ENCODE peak calls at places on chromosome 12, in eight cellular contexts. L is AG08395; V is NCI-H2029 treated with DMSO at 0.1 percent for 48 hours; D is activated CD8-positive, alpha-beta memory T cell treated with anti-CD3 and anti-CD28 coated beads, Interleukin-2, amount 50 U/mL, for 48 hours; Q is mammary epithelial cell; C is DMS153; B is RPMI8226; J is T follicular helper cell. P is an unnamed sample.

GRCh38 chr12:65585648-65586420 is 238.4 kb upstream of the HMGA2 start:
- DNase-seq in L (no peak), V (no peak), D (no peak), Q (no peak), C (no peak), B (no peak), J (no peak), P (no peak)

GRCh38 chr12:45839917-45840316 is 110.4 kb downstream of the ARID2 start:
- DNase-seq in L (no peak), V (no peak), D (no peak), Q (peak), C (no peak), B (no peak), J (no peak), P (no peak)

GRCh38 chr12:110540048-110540447 is 37.9 kb downstream of the RAD9B start:
- DNase-seq in L (peak), V (no peak), D (no peak), Q (no peak), C (no peak), B (no peak), J (no peak), P (no peak)

GRCh38 chr12:107372229-107372658 is 278.9 kb upstream of the CRY1 start:
- DNase-seq in L (peak), V (no peak), D (no peak), Q (peak), C (no peak), B (no peak), J (peak), P (no peak)

GRCh38 chr12:78802593-78802992 is 62.0 kb upstream of the SYT1 start:
- DNase-seq in L (peak), V (no peak), D (no peak), Q (peak), C (no peak), B (no peak), J (no peak), P (peak)

GRCh38 chr12:109329710-109330109 is 18.0 kb upstream of the MYO1H start:
- DNase-seq in L (no peak), V (no peak), D (no peak), Q (no peak), C (peak), B (no peak), J (no peak), P (no peak)

GRCh38 chr12:50725011-50725899 is 38.6 kb upstream of the ATF1 start:
- DNase-seq in L (peak), V (peak), D (no peak), Q (no peak), C (no peak), B (no peak), J (no peak), P (no peak)

GRCh38 chr12:26153421-26154154 is 28.8 kb upstream of the BHLHE41 start:
- DNase-seq in L (peak), V (no peak), D (no peak), Q (peak), C (no peak), B (no peak), J (no peak), P (peak)

GRCh38 chr12:33248364-33248763 is 191.3 kb downstream of the SYT10 start:
- DNase-seq in L (no peak), V (no peak), D (no peak), Q (no peak), C (no peak), B (no peak), J (no peak), P (no peak)

GRCh38 chr12:132218915-132219314 is 74.7 kb downstream of the NOC4L start:
- DNase-seq in L (peak), V (no peak), D (no peak), Q (no peak), C (peak), B (peak), J (peak), P (no peak)

GRCh38 chr12:46556820-46557524 is 184.4 kb upstream of the SLC38A2 start:
- DNase-seq in L (peak), V (no peak), D (no peak), Q (peak), C (no peak), B (no peak), J (no peak), P (peak)

GRCh38 chr12:25189656-25190055 is 5.3 kb downstream of the DNAI7 start:
- DNase-seq in L (no peak), V (no peak), D (no peak), Q (no peak), C (no peak), B (no peak), J (no peak), P (no peak)

GRCh38 chr12:24201258-24201970 is 251.9 kb upstream of the SOX5 start:
- DNase-seq in L (no peak), V (no peak), D (no peak), Q (no peak), C (no peak), B (no peak), J (no peak), P (no peak)

GRCh38 chr12:65867428-65867827 is 43.1 kb downstream of the HMGA2 start:
- DNase-seq in L (peak), V (no peak), D (no peak), Q (peak), C (no peak), B (no peak), J (no peak), P (peak)

GRCh38 chr12:55842681-55843429 is at the start of gene MMP19:
- DNase-seq in L (peak), V (no peak), D (no peak), Q (peak), C (no peak), B (no peak), J (no peak), P (no peak)

GRCh38 chr12:96215933-96216273 is 21.7 kb downstream of the ELK3 start:
- DNase-seq in L (no peak), V (no peak), D (no peak), Q (no peak), C (no peak), B (no peak), J (no peak), P (no peak)

GRCh38 chr12:55629058-55629841 is 7.4 kb upstream of the OR10P1 start:
- DNase-seq in L (no peak), V (no peak), D (no peak), Q (no peak), C (no peak), B (no peak), J (no peak), P (no peak)

GRCh38 chr12:6724409-6724797 is 557 bp downstream of the COPS7A start:
- DNase-seq in L (no peak), V (no peak), D (peak), Q (no peak), C (no peak), B (peak), J (no peak), P (no peak)

GRCh38 chr12:104280703-104281458 is 22.7 kb upstream of the EID3 start:
- DNase-seq in L (peak), V (no peak), D (no peak), Q (peak), C (no peak), B (no peak), J (no peak), P (no peak)

GRCh38 chr12:64407342-64408223 is 3.4 kb downstream of the XPOT start:
- DNase-seq in L (no peak), V (no peak), D (no peak), Q (no peak), C (no peak), B (no peak), J (no peak), P (no peak)

GRCh38 chr12:116517431-116518045 is 41.6 kb upstream of the MAP1LC3B2 start:
- DNase-seq in L (no peak), V (no peak), D (no peak), Q (peak), C (no peak), B (no peak), J (no peak), P (no peak)

GRCh38 chr12:28966049-28966778 is 182.9 kb upstream of the FAR2 start:
- DNase-seq in L (no peak), V (peak), D (no peak), Q (no peak), C (no peak), B (no peak), J (no peak), P (no peak)

GRCh38 chr12:43550831-43551270 is 1.2 kb downstream of the ADAMTS20 start:
- DNase-seq in L (no peak), V (no peak), D (no peak), Q (no peak), C (no peak), B (no peak), J (no peak), P (no peak)

GRCh38 chr12:121810234-121810817 is 6.5 kb downstream of the SETD1B start:
- DNase-seq in L (no peak), V (no peak), D (no peak), Q (no peak), C (no peak), B (no peak), J (no peak), P (no peak)

GRCh38 chr12:121217761-121218160 is 7.8 kb downstream of the P2RX4 start:
- DNase-seq in L (no peak), V (no peak), D (no peak), Q (no peak), C (no peak), B (no peak), J (no peak), P (no peak)

GRCh38 chr12:123269395-123269892 is 2.2 kb downstream of the CDK2AP1 start:
- DNase-seq in L (peak), V (no peak), D (peak), Q (peak), C (peak), B (peak), J (no peak), P (no peak)

GRCh38 chr12:108228746-108229145 is 99.7 kb downstream of the WSCD2 start:
- DNase-seq in L (no peak), V (no peak), D (no peak), Q (no peak), C (no peak), B (no peak), J (no peak), P (no peak)

GRCh38 chr12:106086696-106087095 is 52.1 kb downstream of the NUAK1 start:
- DNase-seq in L (no peak), V (no peak), D (no peak), Q (no peak), C (no peak), B (no peak), J (no peak), P (no peak)

GRCh38 chr12:27934278-27934677 is 38.3 kb downstream of the PTHLH start:
- DNase-seq in L (no peak), V (no peak), D (no peak), Q (no peak), C (no peak), B (no peak), J (no peak), P (no peak)

GRCh38 chr12:109863961-109864712 is 16.2 kb downstream of the GLTP start:
- DNase-seq in L (peak), V (peak), D (no peak), Q (no peak), C (peak), B (no peak), J (no peak), P (no peak)

GRCh38 chr12:57151741-57152407 is 4.5 kb upstream of the LRP1-AS start:
- DNase-seq in L (peak), V (no peak), D (no peak), Q (peak), C (no peak), B (no peak), J (no peak), P (no peak)

GRCh38 chr12:113673524-113674238 is 202.0 kb upstream of the LHX5 start:
- DNase-seq in L (no peak), V (no peak), D (no peak), Q (no peak), C (no peak), B (no peak), J (no peak), P (no peak)

GRCh38 chr12:57687862-57688261 is 6.1 kb upstream of the OS9 start:
- DNase-seq in L (no peak), V (no peak), D (no peak), Q (no peak), C (no peak), B (no peak), J (no peak), P (no peak)

GRCh38 chr12:88998421-88998820 is 353.9 kb downstream of the DUSP6 start:
- DNase-seq in L (peak), V (no peak), D (no peak), Q (peak), C (no peak), B (no peak), J (no peak), P (no peak)

GRCh38 chr12:116276433-116277216 is 868 bp downstream of the MED13L start:
- DNase-seq in L (peak), V (peak), D (peak), Q (peak), C (peak), B (peak), J (peak), P (peak)

GRCh38 chr12:81499809-81500208 is 259.3 kb downstream of the PPFIA2 start:
- DNase-seq in L (no peak), V (no peak), D (no peak), Q (no peak), C (no peak), B (no peak), J (no peak), P (no peak)

GRCh38 chr12:92233346-92234015 is 87.8 kb upstream of the BTG1 start:
- DNase-seq in L (no peak), V (no peak), D (no peak), Q (no peak), C (no peak), B (no peak), J (no peak), P (no peak)

GRCh38 chr12:116497051-116497529 is 62.1 kb upstream of the MAP1LC3B2 start:
- DNase-seq in L (no peak), V (no peak), D (no peak), Q (peak), C (no peak), B (no peak), J (no peak), P (no peak)

GRCh38 chr12:53931844-53932581 is 6.6 kb upstream of the HOXC13 start:
- DNase-seq in L (no peak), V (no peak), D (no peak), Q (no peak), C (no peak), B (no peak), J (no peak), P (no peak)